ENCODE peak calls at places on chromosomes 1 and 21, in eight cellular contexts. V is A549, U is AG04450, T is astrocyte, G is ovary, F is ascending aorta, B is suprapubic skin, D is tibial nerve. R is an unnamed sample.

GRCh38 chr21:16013570-16013969 is 283.8 kb downstream of the USP25 start:
- DNase-seq in V (no peak), U (no peak), T (no peak), G (no peak), F (no peak), B (no peak), D (no peak), R (no peak)

GRCh38 chr1:91526496-91526895 is 25.8 kb downstream of the CDC7 start:
- DNase-seq in V (no peak), U (peak), T (peak), G (no peak), F (no peak), B (no peak), D (no peak), R (no peak)

GRCh38 chr1:212110617-212111016 is 75.1 kb downstream of the DTL start:
- DNase-seq in V (no peak), U (no peak), T (peak), G (no peak), F (no peak), B (no peak), D (no peak), R (no peak)

GRCh38 chr1:22101995-22102394 is 40.9 kb downstream of the WNT4 start:
- DNase-seq in V (no peak), U (no peak), T (no peak), G (no peak), F (no peak), B (no peak), D (no peak), R (no peak)

GRCh38 chr1:19331262-19331878 is 19.2 kb downstream of the SLC66A1 start:
- DNase-seq in V (no peak), U (no peak), T (no peak), G (no peak), F (no peak), B (no peak), D (no peak), R (no peak)

GRCh38 chr1:88088481-88088880 is 595.6 kb upstream of the PKN2 start:
- DNase-seq in V (no peak), U (no peak), T (no peak), G (no peak), F (no peak), B (no peak), D (no peak), R (no peak)

GRCh38 chr1:67618285-67619018 is 66.5 kb upstream of the GADD45A start:
- DNase-seq in V (no peak), U (peak), T (peak), G (peak), F (peak), B (peak), D (peak), R (peak)

GRCh38 chr21:34147835-34148804 is 74.7 kb downstream of the MRPS6 start:
- DNase-seq in V (no peak), U (no peak), T (peak), G (no peak), F (peak), B (no peak), D (no peak), R (no peak)

GRCh38 chr1:12518956-12519707 is 98.9 kb downstream of the DHRS3 start:
- DNase-seq in V (no peak), U (no peak), T (peak), G (peak), F (peak), B (peak), D (peak), R (no peak)

GRCh38 chr1:156251527-156251926 is 3.7 kb upstream of the PAQR6 start:
- DNase-seq in V (no peak), U (no peak), T (no peak), G (no peak), F (no peak), B (no peak), D (no peak), R (no peak)

GRCh38 chr1:11500881-11501280 is 21.9 kb downstream of the DISP3 start:
- DNase-seq in V (no peak), U (no peak), T (no peak), G (no peak), F (peak), B (no peak), D (no peak), R (no peak)

GRCh38 chr21:30515681-30516080 is 13.7 kb upstream of the KRTAP19-5 start:
- DNase-seq in V (no peak), U (no peak), T (no peak), G (no peak), F (no peak), B (no peak), D (no peak), R (no peak)

GRCh38 chr1:157628773-157629172 is 30.9 kb upstream of the FCRL4 start:
- DNase-seq in V (no peak), U (no peak), T (no peak), G (no peak), F (no peak), B (no peak), D (no peak), R (no peak)

GRCh38 chr1:221418346-221418745 is 323.5 kb downstream of the DUSP10 start:
- DNase-seq in V (no peak), U (no peak), T (peak), G (no peak), F (no peak), B (no peak), D (no peak), R (no peak)

GRCh38 chr1:47692196-47692595 is 254.4 kb downstream of the FOXD2 start:
- DNase-seq in V (no peak), U (no peak), T (no peak), G (no peak), F (peak), B (peak), D (no peak), R (peak)

GRCh38 chr1:117631761-117632160 is 25.9 kb downstream of the TENT5C start:
- DNase-seq in V (no peak), U (no peak), T (no peak), G (no peak), F (no peak), B (no peak), D (no peak), R (no peak)

GRCh38 chr1:3992103-3992556 is 92.1 kb upstream of the C1orf174 start:
- DNase-seq in V (no peak), U (no peak), T (no peak), G (no peak), F (no peak), B (no peak), D (no peak), R (no peak)

GRCh38 chr1:62230724-62231123 is 36.1 kb downstream of the L1TD1 start:
- DNase-seq in V (peak), U (no peak), T (peak), G (no peak), F (no peak), B (no peak), D (no peak), R (no peak)

GRCh38 chr21:31509108-31510017 is 150.1 kb upstream of the SOD1 start:
- DNase-seq in V (peak), U (no peak), T (peak), G (no peak), F (no peak), B (no peak), D (no peak), R (no peak)

GRCh38 chr1:209585672-209586071 is 2.2 kb downstream of the CAMK1G start:
- DNase-seq in V (no peak), U (no peak), T (no peak), G (peak), F (no peak), B (no peak), D (no peak), R (peak)
- H3K4me3 ChIP-seq in V (peak), U (peak), T (peak), G (no peak), F (no peak), B (no peak), D (no peak), R (no peak)

DNA sequence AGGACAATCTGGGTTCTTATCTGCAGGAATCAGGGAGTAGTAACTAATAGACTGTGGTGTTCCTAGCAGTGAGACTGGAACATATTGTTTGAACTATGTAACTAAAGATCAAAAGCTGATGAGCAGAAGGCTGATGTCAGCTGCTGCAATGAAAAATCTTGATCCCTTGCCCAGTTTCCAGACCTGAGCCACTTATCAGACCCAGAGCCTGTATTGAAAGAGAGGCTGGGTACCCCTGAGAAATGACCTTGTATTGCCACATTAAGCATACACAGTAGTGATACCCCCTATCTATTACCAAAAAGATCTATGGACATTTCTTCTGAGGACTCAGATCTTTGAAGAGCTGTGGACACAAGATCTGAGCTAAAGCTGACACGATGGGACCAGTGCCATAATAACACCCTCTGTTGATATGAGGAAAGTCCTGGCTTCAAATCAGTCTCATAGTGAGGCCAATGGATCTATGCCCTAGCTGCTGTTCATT is 178.0 kb upstream of the GALNT2 start:
- DNase-seq in V (no peak), U (no peak), T (no peak), G (no peak), F (peak), B (no peak), D (no peak), R (no peak)
- H3K27ac ChIP-seq in V (no peak), U (no peak), T (no peak), G (no peak), F (peak), B (no peak), D (no peak), R (peak)

DNA sequence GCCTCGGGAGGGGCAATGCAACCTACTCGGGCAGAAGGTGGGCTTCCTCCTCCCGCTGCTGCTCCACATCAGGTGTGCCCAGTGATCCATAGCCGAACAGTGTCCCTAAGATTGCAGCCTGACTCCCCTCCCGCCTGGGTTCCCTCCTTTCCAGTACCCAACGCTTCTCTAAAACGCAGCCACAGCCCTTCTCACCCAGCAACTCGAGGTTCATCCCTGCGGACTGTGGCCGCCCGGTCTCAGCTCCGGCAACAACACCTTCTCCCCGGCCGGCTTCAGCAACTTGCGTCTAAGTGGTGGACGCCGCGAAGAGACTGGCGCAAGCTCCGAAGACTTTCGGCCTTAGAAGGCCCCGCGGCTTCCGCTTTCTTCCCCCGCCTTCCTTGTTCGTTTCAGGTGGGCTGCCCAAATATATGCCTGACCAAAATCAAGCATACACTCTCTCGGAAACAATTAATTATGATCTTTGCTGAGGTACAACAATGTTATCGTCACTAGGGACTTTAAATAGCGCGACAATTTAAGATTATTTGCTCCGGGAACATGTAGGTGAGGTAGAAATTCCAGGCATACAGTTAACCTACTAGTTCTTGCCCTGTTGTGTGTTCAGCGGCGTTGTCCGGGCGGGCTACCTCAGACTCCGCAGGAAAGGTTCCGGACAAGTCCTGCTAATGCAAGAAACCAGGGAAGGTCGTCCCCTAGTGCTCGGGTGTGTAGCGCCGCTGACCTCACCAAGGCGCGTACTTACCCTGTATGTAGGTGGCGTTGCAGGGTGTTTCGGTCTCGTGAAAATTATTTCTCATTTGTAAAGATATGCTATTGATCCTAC is at the start of gene RBBP5:
- DNase-seq in V (peak), U (peak), T (peak), G (peak), F (peak), B (peak), D (peak), R (peak)
- TF ChIP-seq CTCF in V (peak), U (peak), T (peak), G (peak), F (peak), B (peak), D (peak), R (peak)

GRCh38 chr1:183471748-183472487 is 381 bp upstream of the SMG7 start:
- DNase-seq in V (peak), U (peak), T (peak), G (peak), F (peak), B (peak), D (peak), R (peak)

GRCh38 chr1:183473286-183473536 is 912 bp downstream of the SMG7 start:
- DNase-seq in V (peak), U (no peak), T (peak), G (no peak), F (no peak), B (no peak), D (no peak), R (no peak)

GRCh38 chr1:183470961-183471747 is 1.1 kb upstream of the SMG7 start:
- DNase-seq in V (peak), U (peak), T (peak), G (peak), F (peak), B (peak), D (peak), R (peak)

GRCh38 chr1:183470147-183470960 is 1.9 kb upstream of the SMG7 start:
- DNase-seq in V (peak), U (no peak), T (peak), G (peak), F (peak), B (peak), D (peak), R (peak)

DNA sequence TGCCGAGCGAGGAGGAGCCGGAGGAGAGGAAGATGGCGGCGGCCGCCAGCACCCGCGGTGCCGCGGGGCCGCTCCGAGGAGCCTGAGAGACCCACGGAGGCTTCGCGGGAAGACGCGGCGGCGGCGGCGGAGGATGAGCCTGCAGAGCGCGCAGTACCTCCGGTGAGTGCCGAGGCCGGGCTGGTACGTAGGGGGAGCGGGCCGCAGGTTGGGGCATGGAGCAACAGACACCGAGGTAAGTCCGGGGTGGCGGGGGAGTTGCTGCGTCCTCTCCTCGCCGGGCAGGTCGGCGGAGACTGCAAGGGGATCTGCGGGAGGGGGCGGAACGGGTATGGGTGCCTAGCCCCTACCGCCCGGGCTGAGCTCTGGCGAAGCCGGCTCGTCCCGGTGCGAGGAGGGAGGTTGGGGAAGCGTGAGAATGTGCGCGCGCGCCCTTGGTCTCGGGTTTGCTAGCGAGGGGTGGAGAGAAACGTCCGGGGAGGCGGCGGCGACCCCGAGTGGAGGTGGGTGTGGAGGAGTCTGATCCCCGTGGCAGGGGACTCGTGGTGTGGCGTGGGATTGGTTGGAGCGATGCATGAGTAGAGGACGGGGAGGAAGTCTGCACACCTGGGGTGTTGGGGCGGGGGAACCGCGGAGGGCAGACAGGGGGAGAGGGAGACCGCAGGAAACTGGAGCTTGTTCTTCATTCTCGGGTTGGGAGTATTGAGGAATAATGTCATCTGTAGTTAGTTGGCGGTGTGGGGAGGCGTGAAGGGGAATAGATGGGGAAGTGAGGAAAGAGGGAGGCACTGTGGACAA is at the start of gene SMG7:
- DNase-seq in V (peak), U (no peak), T (peak), G (no peak), F (no peak), B (peak), D (peak), R (peak)
- H3K4me3 ChIP-seq in V (peak), U (peak), T (peak), G (peak), F (peak), B (peak), D (peak), R (peak)

GRCh38 chr1:112686835-112687234 is 12.4 kb downstream of the MOV10 start:
- DNase-seq in V (no peak), U (no peak), T (no peak), G (no peak), F (no peak), B (no peak), D (no peak), R (no peak)

GRCh38 chr1:112687785-112688496 is 13.5 kb downstream of the MOV10 start:
- DNase-seq in V (no peak), U (no peak), T (no peak), G (no peak), F (peak), B (no peak), D (no peak), R (no peak)

GRCh38 chr1:112687361-112687760 is 12.9 kb downstream of the MOV10 start:
- DNase-seq in V (no peak), U (no peak), T (no peak), G (no peak), F (peak), B (no peak), D (no peak), R (no peak)

GRCh38 chr1:112686417-112686816 is 12.0 kb downstream of the MOV10 start:
- DNase-seq in V (no peak), U (no peak), T (no peak), G (no peak), F (no peak), B (no peak), D (no peak), R (no peak)

DNA sequence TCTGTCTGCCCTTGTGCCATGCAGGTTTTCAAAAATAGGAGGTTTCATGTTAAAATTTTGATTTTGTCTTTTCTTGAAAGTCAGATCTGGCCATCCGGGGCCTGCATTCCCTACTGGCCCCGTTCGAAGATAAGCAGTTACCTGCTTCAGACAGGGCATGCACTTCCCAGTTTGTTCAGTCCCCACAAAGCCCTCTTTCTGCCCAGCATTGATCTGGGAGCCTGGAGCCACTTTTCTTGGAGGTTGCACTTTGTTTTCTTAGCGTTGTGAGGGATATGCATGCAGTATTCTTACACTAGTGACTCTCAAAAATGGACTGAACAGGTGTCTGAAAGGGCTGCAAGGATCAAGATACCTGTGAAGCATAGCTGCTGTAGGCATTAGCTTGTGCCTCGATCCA is 11.5 kb downstream of the MOV10 start:
- DNase-seq in V (no peak), U (no peak), T (no peak), G (no peak), F (no peak), B (no peak), D (no peak), R (no peak)
- H3K27ac ChIP-seq in V (no peak), U (no peak), T (no peak), G (no peak), F (no peak), B (no peak), D (no peak), R (no peak)

DNA sequence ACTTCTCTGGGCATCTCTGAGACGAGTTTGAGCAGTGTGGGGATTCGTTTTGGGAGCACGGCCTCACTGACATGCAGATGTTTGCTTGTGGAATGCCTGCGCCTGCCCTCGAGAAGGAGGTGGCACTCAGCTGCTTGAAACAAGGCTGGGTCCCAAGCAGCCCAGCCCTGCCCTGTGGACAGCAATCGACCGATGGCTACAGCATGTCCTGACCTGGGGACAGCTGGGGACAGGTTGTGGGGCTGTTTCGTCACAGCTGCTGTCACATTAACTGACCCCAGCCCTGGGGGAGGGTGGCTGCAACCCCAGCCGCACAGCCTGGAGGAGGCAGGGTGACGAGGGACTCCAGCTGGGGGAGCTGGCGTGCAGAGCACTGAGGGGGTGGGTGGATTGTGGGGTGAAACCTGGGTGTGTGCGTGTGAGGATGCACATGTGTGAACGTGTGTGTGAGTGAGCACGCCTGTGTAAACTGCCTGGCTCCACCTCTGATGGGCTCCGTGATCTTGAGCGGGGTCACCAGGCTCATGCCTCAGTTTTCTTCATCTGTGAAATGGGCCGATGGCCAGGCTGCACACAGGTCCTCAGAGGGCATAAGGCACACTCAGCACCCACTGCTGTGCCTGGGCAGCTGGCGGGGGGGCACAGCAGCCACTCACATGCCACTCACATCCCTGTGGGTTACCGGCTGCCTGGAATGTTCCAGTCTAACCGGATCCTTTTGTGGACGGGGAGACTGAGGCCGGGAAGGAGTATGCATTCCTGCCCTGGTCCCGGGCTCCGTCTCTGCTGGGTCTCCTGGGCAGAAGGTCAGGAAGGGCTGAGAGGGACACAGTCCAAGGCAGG is 49.3 kb downstream of the COL18A1 start:
- DNase-seq in V (no peak), U (no peak), T (no peak), G (peak), F (no peak), B (no peak), D (no peak), R (no peak)
- TF ChIP-seq CTCF in V (no peak), U (no peak), T (no peak), G (no peak), F (no peak), B (no peak), D (no peak), R (no peak)

DNA sequence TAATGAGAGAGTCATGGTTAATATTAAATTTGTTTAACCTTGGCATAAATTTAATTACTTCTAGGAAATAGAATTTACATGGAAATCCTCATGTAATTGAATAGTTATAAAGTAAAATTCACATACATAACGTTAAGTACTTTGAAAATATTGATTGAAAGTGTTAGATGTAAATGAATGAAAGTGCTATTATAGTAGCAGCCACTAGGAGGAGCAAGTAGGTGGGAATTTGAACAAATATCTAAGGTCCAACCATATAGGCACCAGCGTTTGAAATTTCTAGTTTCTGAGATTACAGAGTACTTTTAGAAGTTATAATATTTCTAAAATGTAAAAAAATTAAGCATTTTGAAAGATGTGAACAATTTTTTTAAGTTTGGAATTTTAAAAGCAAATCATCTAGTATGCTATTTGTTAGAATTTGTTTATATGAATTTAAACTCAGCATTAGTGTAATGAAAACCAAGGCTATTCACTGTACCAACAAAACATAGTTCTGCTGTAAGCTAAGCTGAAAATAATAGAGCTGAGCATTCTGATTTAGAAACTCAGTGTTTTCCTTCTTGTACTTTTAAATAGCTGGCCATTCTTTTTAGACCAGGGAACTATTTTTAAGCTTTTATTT is 3.3 kb downstream of the B3GALT2 start:
- DNase-seq in V (no peak), U (peak), T (peak), G (no peak), F (no peak), B (no peak), D (no peak), R (no peak)
- H3K4me3 ChIP-seq in V (no peak), U (peak), T (no peak), G (no peak), F (peak), B (no peak), D (peak), R (no peak)